ENCODE peak calls at places on chromosomes 2 and 18, in nine cellular contexts. C is HCT116, V is astrocyte, Q is PC-3, G is SK-N-SH, O is mesendoderm, L is IMR-90, I is endothelial cell of umbilical vein, T is GM23248. B is an unnamed sample.

GRCh38 chr18:21458322-21458721 is 142.2 kb downstream of the ESCO1 start:
- DNase-seq in V (no peak), L (no peak), G (no peak), C (no peak), O (no peak), Q (no peak), I (no peak), T (no peak), B (no peak)

GRCh38 chr18:32373995-32374394 is 96.7 kb downstream of the GAREM1 start:
- DNase-seq in L (peak; percentile 52), T (peak; percentile 40), G (no peak), O (no peak), Q (peak; percentile 34), C (peak; percentile 53), I (peak; percentile 89), V (peak; percentile 47), B (no peak)

GRCh38 chr2:119598576-119598975 is 54.3 kb downstream of the CFAP221 start:
- DNase-seq in C (no peak), V (no peak), G (peak; percentile 33), I (no peak), L (no peak), Q (no peak), O (no peak), T (no peak), B (no peak)

GRCh38 chr2:88024509-88024908 is 8.2 kb upstream of the RNU2-63P start:
- DNase-seq in C (no peak), G (no peak), Q (no peak), O (peak; percentile 85), I (no peak), T (no peak), V (no peak), L (no peak), B (peak; percentile 83)

GRCh38 chr2:27828305-27828704 is 56.8 kb downstream of the MRPL33 start:
- DNase-seq in Q (no peak), O (no peak), L (no peak), T (no peak), I (no peak), G (no peak), C (no peak), V (no peak), B (no peak)

GRCh38 chr18:13726972-13727331 is 479 bp downstream of the RNMT start:
- DNase-seq in G (no peak), Q (peak; percentile 40), V (no peak), O (peak; percentile 80), C (no peak), I (no peak), T (peak; percentile 83), L (peak; percentile 56), B (peak; percentile 79)

GRCh38 chr2:72613931-72614330 is 211.9 kb downstream of the EXOC6B start:
- DNase-seq in V (no peak), O (no peak), C (no peak), G (no peak), Q (no peak), L (no peak), I (no peak), T (no peak), B (no peak)

GRCh38 chr2:149904816-149905215 is 317.2 kb upstream of the MMADHC start:
- DNase-seq in Q (no peak), O (no peak), G (no peak), C (no peak), I (no peak), T (no peak), V (peak; percentile 29), L (no peak), B (no peak)

GRCh38 chr18:76052196-76052595 is 442.8 kb downstream of the ZNF516 start:
- DNase-seq in I (no peak), Q (no peak), G (no peak), L (no peak), V (no peak), O (no peak), T (no peak), C (no peak), B (no peak)

GRCh38 chr2:179936654-179937053 is 70.4 kb downstream of the CWC22 start:
- DNase-seq in I (peak; percentile 9), V (no peak), L (no peak), O (peak; percentile 70), G (peak; percentile 4), T (peak; percentile 29), Q (peak; percentile 67), C (peak; percentile 29), B (peak; percentile 66)

GRCh38 chr18:22108674-22109073 is 60.7 kb upstream of the GATA6 start:
- DNase-seq in I (peak; percentile 22), O (peak; percentile 80), G (no peak), T (no peak), Q (no peak), L (no peak), C (peak; percentile 7), V (no peak), B (no peak)

GRCh38 chr2:233371608-233372007 is 17.3 kb downstream of the DGKD start:
- DNase-seq in V (no peak), C (no peak), Q (no peak), L (no peak), I (no peak), O (no peak), G (no peak), T (no peak), B (no peak)

GRCh38 chr18:1006309-1006708 is 101.6 kb downstream of the ADCYAP1 start:
- DNase-seq in V (no peak), T (no peak), G (no peak), O (no peak), Q (no peak), L (no peak), I (no peak), C (no peak), B (no peak)

GRCh38 chr2:175690113-175690716 is 311.9 kb downstream of the LNPK start:
- DNase-seq in L (peak; percentile 78), O (peak; percentile 73), Q (peak; percentile 86), G (peak; percentile 24), T (peak; percentile 71), V (peak; percentile 50), C (peak; percentile 58), I (peak; percentile 81), B (peak; percentile 62)

GRCh38 chr2:30306522-30306921 is 75.2 kb downstream of the LBH start:
- DNase-seq in O (no peak), G (no peak), L (peak; percentile 60), T (peak; percentile 56), Q (peak; percentile 22), I (no peak), C (no peak), V (peak; percentile 25), B (no peak)

GRCh38 chr2:225033440-225034390 is 8.6 kb downstream of the DOCK10 start:
- DNase-seq in Q (no peak), C (no peak), L (no peak), G (no peak), V (no peak), O (no peak), I (no peak), T (no peak), B (no peak)

GRCh38 chr2:134280231-134280630 is 26.4 kb downstream of the MGAT5 start:
- DNase-seq in C (no peak), I (no peak), O (no peak), T (no peak), V (no peak), L (no peak), Q (no peak), G (no peak), B (no peak)
- H3K9ac ChIP-seq in C (no peak overlapping the region), I (no peak overlapping the region), O (no peak overlapping the region), T (no peak overlapping the region), V (no peak overlapping the region), L (no peak overlapping the region), Q (no peak overlapping the region), G (no peak overlapping the region), B (no peak overlapping the region)

DNA sequence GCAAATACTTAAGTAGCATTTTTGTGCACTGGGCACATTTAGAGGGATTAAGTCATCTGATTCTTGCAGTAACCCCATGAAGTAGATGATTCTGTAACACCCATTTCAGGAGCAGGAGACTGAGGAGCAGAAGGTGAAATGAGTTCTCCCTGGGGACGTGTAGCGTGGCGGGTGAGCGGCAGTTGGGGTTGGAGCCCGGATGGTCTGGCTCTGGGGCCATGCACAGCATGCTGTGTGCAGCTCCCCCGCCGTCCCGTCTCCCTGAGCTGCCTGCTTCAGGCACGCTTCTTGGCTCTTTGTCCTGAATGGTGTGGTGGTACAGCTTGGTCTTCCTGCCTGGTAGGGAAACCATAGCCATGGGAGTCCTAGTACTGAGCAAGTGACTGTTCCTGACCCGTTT is 32.4 kb downstream of the INPP4A start:
- DNase-seq in L (no peak), O (no peak), I (no peak), G (no peak), T (no peak), V (no peak), Q (no peak), C (no peak), B (no peak)
- H3K4me2 ChIP-seq in L (no peak overlapping the region), O (no peak overlapping the region), I (no peak overlapping the region), G (no peak overlapping the region), T (no peak overlapping the region), V (no peak overlapping the region), Q (no peak overlapping the region), C (no peak overlapping the region), B (no peak overlapping the region)

GRCh38 chr18:8659609-8660242 is 45.6 kb upstream of the MTCL1 start:
- DNase-seq in V (no peak), L (no peak), T (no peak), Q (no peak), C (no peak), G (no peak), I (no peak), O (no peak), B (no peak)

GRCh38 chr18:8657050-8657820 is 48.0 kb downstream of the RAB12 start:
- DNase-seq in T (no peak), L (no peak), V (no peak), O (no peak), G (peak; percentile 68), I (no peak), C (no peak), Q (no peak), B (no peak)

GRCh38 chr18:8657873-8658521 is 47.4 kb upstream of the MTCL1 start:
- DNase-seq in L (peak; percentile 32), C (no peak), G (peak; percentile 85), V (peak; percentile 18), O (peak; percentile 71), Q (peak; percentile 62), T (peak; percentile 28), I (no peak), B (peak; percentile 73)

GRCh38 chr18:8660316-8660715 is 45.0 kb upstream of the MTCL1 start:
- DNase-seq in G (no peak), L (peak; percentile 18), C (no peak), T (peak; percentile 48), V (no peak), I (no peak), O (no peak), Q (no peak), B (no peak)

GRCh38 chr18:8658858-8659485 is 46.4 kb upstream of the MTCL1 start:
- DNase-seq in O (no peak), L (no peak), Q (no peak), T (no peak), C (no peak), G (no peak), I (no peak), V (no peak), B (no peak)
- H3K9ac ChIP-seq in O (no peak overlapping the region), L (no peak overlapping the region), Q (no peak overlapping the region), T (no peak overlapping the region), C (no peak overlapping the region), G (no peak overlapping the region), I (no peak overlapping the region), V (no peak overlapping the region), B (no peak overlapping the region)

DNA sequence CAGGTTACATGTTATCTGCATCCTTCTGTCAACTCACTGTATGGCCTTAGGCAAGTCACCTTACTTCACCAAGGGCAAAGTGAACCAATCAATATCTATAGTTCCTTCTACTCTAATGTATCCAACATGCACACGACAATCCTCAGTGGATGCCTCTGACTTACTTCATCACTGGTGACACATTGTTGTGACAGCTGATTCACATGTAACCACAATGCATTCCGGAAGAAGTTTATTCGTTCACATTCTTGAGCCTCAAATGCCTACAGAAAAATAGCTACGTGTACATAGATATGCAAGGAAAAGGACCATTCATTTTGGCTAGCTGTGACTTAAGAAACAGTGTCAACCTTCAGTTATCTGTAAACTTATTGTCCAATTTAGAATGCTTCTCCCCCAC is 26.3 kb upstream of the EPG5 start:
- DNase-seq in O (peak; percentile 22), T (peak; percentile 85), V (peak; percentile 86), G (no peak), L (peak; percentile 91), Q (peak; percentile 73), I (peak; percentile 25), C (no peak), B (no peak)
- H3K4me2 ChIP-seq in O (no peak overlapping the region), T (peak overlapping the region; percentile 36), V (peak overlapping the region; percentile 30), G (peak overlapping the region; percentile 14), L (peak overlapping the region; percentile 55), Q (no peak overlapping the region), I (no peak overlapping the region), C (no peak overlapping the region), B (no peak overlapping the region)

B was measured in neural progenitor cell.